ENCODE peak calls at places on chromosome 6, in six cellular contexts. J, X, F, Y, B and T are unnamed samples.

GRCh38 chr6:149493697-149494334 is 9.0 kb upstream of the ZC3H12D start:
- DNase-seq in J (no peak), X (no peak), F (no peak), Y (no peak), B (no peak), T (no peak)

GRCh38 chr6:12096342-12096741 is 84.2 kb downstream of the HIVEP1 start:
- DNase-seq in J (no peak), X (no peak), F (no peak), Y (no peak), B (no peak), T (no peak)

GRCh38 chr6:46248143-46248542 is 77.4 kb upstream of the ENPP5 start:
- DNase-seq in J (no peak), X (no peak), F (no peak), Y (no peak), B (no peak), T (no peak)

GRCh38 chr6:113414511-113414910 is 442.6 kb upstream of the MARCKS start:
- DNase-seq in J (no peak), X (no peak), F (no peak), Y (no peak), B (peak; percentile 80), T (no peak)

GRCh38 chr6:121887724-121888123 is 452.3 kb downstream of the GJA1 start:
- DNase-seq in J (no peak), X (no peak), F (no peak), Y (no peak), B (no peak), T (no peak)

GRCh38 chr6:138226011-138226410 is 7.7 kb upstream of the PBOV1 start:
- DNase-seq in J (no peak), X (no peak), F (no peak), Y (no peak), B (no peak), T (no peak)

GRCh38 chr6:137772541-137773289 is 94.3 kb upstream of the TNFAIP3 start:
- DNase-seq in J (no peak), X (no peak), F (no peak), Y (no peak), B (no peak), T (no peak)

GRCh38 chr6:113818528-113818927 is 38.6 kb upstream of the MARCKS start:
- DNase-seq in J (no peak), X (no peak), F (no peak), Y (no peak), B (no peak), T (no peak)

GRCh38 chr6:154754152-154754551 is 20.9 kb downstream of the SCAF8 start:
- DNase-seq in J (no peak), X (no peak), F (no peak), Y (no peak), B (no peak), T (no peak)

GRCh38 chr6:43125555-43125954 is 45.5 kb upstream of the SRF start:
- DNase-seq in J (no peak), X (no peak), F (no peak), Y (no peak), B (no peak), T (no peak)

GRCh38 chr6:71602385-71602949 is 283.9 kb upstream of the RIMS1 start:
- DNase-seq in J (no peak), X (no peak), F (no peak), Y (no peak), B (no peak), T (no peak)

GRCh38 chr6:122657601-122658000 is 47.4 kb downstream of the PKIB start:
- DNase-seq in J (no peak), X (no peak), F (no peak), Y (no peak), B (no peak), T (no peak)

GRCh38 chr6:112372213-112372806 is 25.2 kb downstream of the RFPL4B start:
- DNase-seq in J (no peak), X (no peak), F (no peak), Y (no peak), B (no peak), T (no peak)

GRCh38 chr6:37481793-37482192 is 17.9 kb downstream of the CCDC167 start:
- DNase-seq in J (no peak), X (no peak), F (no peak), Y (no peak), B (no peak), T (no peak)

GRCh38 chr6:143691900-143692572 is 14.3 kb downstream of the PHACTR2 start:
- DNase-seq in J (no peak), X (no peak), F (no peak), Y (no peak), B (no peak), T (no peak)

GRCh38 chr6:44676246-44676790 is 288.8 kb downstream of the CDC5L start:
- DNase-seq in J (no peak), X (no peak), F (no peak), Y (no peak), B (no peak), T (no peak)

GRCh38 chr6:148926478-148926877 is 179.6 kb downstream of the UST start:
- DNase-seq in J (no peak), X (no peak), F (no peak), Y (no peak), B (no peak), T (no peak)

GRCh38 chr6:153588328-153588727 is 450.7 kb upstream of the OPRM1 start:
- DNase-seq in J (no peak), X (no peak), F (no peak), Y (no peak), B (no peak), T (no peak)

GRCh38 chr6:41878961-41879405 is 16.2 kb downstream of the USP49 start:
- DNase-seq in J (no peak), X (no peak), F (no peak), Y (no peak), B (no peak), T (no peak)